ENCODE peak calls at places on chromosomes 13 and 19, in four cellular contexts. Y is IMR-90, Q is H9, R is H1. E is an unnamed sample.

GRCh38 chr13:114108141-114108761 is 24.2 kb downstream of the RASA3 start:
- DNase-seq in Q (no peak), R (no peak), Y (no peak), E (no peak)

GRCh38 chr19:54191671-54192453 is 754 bp downstream of the TSEN34 start:
- DNase-seq in Y (peak), R (no peak), Q (no peak), E (no peak)

GRCh38 chr19:10805075-10805757 is 30.8 kb downstream of the TMED1 start:
- DNase-seq in R (no peak), Y (no peak), Q (no peak), E (no peak)

GRCh38 chr19:38405276-38405675 is 2.4 kb downstream of the FAM98C start:
- DNase-seq in R (no peak), Y (no peak), Q (no peak), E (no peak)

GRCh38 chr19:15304140-15304705 is 28.1 kb downstream of the BRD4 start:
- DNase-seq in Q (no peak), R (no peak), Y (no peak), E (no peak)

GRCh38 chr13:36163303-36163702 is 32.1 kb upstream of the DCLK1 start:
- DNase-seq in Q (no peak), R (no peak), Y (no peak), E (peak)

GRCh38 chr19:51194527-51195315 is 30.2 kb upstream of the CD33 start:
- DNase-seq in Q (no peak), R (no peak), Y (no peak), E (no peak)

GRCh38 chr19:14413355-14413754 is 5.8 kb downstream of the DDX39A start:
- DNase-seq in Y (no peak), Q (no peak), R (no peak), E (no peak)

GRCh38 chr19:3507371-3508120 is 1.4 kb downstream of the FZR1 start:
- DNase-seq in R (peak), Q (peak), Y (no peak), E (peak)

GRCh38 chr13:107834268-107834667 is 381.1 kb downstream of the LIG4 start:
- DNase-seq in R (no peak), Y (peak), Q (no peak), E (no peak)

GRCh38 chr19:9175326-9175725 is 3.5 kb upstream of the OR7D2 start:
- DNase-seq in Q (no peak), R (no peak), Y (no peak), E (no peak)

GRCh38 chr19:34075661-34076091 is 96.6 kb upstream of the LSM14A start:
- DNase-seq in Q (no peak), Y (no peak), R (no peak), E (no peak)

GRCh38 chr19:33302175-33302973 is at the start of gene CEBPA:
- DNase-seq in Q (peak), Y (peak), R (peak), E (peak)

GRCh38 chr19:35942235-35942634 is 6.1 kb downstream of the LRFN3 start:
- DNase-seq in Y (no peak), R (no peak), Q (no peak), E (no peak)

GRCh38 chr13:33123066-33123940 is 107.1 kb downstream of the KL start:
- DNase-seq in Y (peak), R (no peak), Q (no peak), E (peak)

GRCh38 chr13:90552702-90553101 is 794.8 kb upstream of the MIR17HG start:
- DNase-seq in Q (no peak), R (no peak), Y (no peak), E (no peak)

GRCh38 chr19:18738961-18739690 is 52.0 kb downstream of the COMP start:
- DNase-seq in R (no peak), Y (no peak), Q (peak), E (no peak)

GRCh38 chr13:26227396-26227971 is 5.4 kb upstream of the RNF6 start:
- DNase-seq in R (no peak), Y (no peak), Q (no peak), E (no peak)

GRCh38 chr19:45442408-45442926 is 18.8 kb upstream of the ERCC1 start:
- DNase-seq in R (no peak), Q (no peak), Y (no peak), E (no peak)
- H4K5ac ChIP-seq in R (no peak), Q (no peak), Y (no peak), E (no peak)

DNA sequence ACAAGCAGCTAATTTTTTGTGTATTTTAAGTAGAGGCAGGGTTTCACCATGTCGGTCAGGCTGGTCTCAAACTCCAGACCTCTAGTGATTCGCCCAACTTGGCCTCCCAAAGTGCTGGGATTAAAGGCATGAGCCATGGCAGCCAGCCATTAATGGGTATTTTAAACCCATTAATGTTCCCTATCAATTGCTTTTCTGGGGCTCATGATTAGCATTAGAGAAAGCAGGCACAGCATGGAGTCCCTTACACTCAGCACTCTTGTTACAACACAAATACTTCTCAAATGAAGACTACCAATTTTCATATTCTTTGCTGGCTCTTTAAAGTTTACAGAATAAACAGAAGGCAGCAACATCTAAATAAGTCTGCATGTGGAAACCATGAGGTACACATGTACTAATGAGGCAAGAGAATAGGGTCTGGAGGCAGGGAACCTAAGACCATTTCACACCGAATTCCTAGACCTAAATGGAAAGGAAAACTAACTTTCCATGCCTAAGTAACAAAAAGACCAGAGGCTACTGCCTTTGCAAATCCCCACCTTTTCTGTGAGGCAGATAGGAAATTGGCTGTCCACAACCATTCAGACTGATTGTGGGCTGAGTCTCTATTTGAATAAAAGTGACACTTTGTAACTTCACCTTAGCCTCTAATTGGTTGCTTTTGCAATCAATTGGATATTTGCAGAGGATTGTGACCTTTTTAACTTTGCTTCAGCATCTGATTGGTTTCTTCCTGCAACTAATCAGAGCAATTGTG is 21.2 kb downstream of the ZNF675 start:
- DNase-seq in Y (no peak), R (no peak), Q (no peak), E (peak)
- H4K5ac ChIP-seq in Y (no peak), R (no peak), Q (no peak), E (no peak)

GRCh38 chr13:44098559-44098958 is 218.9 kb downstream of the LACC1 start:
- DNase-seq in R (no peak), Q (no peak), Y (no peak), E (no peak)
- H4K5ac ChIP-seq in R (no peak), Q (no peak), Y (no peak), E (no peak)

GRCh38 chr19:53055117-53055516 is 10.6 kb downstream of the ERVV-2 start:
- DNase-seq in Y (peak), R (no peak), Q (no peak), E (peak)

DNA sequence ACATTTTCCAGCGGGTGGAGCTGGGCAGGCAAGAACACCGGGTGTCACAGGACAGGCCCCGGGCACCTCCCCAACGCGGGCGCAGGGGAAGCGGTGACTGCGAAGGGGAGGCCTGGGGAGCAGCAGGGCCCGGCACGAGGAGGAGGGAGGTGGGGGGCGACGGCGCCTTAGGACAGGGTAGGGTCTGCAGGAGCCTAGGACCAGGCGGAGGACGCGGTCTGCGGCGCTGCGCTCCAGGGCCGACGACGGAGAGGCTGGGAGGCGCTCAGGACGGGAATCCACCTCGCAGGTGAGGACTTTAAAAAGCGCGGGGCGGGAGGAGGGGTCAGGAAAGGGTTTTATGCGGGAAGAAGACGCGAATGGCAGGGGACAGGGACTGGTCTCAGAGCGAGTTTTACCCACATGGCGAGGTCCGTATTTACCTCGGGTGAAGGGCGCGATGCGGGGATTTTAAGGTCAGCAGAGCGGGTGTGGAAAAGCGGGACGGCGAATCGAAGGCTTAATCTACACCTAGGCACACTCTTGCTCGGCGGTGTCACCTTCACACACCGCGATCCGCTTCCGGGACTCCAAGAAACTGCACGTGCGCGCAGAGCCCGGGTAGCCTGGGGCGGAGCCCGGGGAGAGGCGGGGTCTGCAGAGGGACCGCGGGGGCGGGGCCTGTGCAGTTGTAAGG is 13.5 kb downstream of the ERVV-2 start:
- DNase-seq in R (peak), Y (no peak), Q (peak), E (peak)
- H4K5ac ChIP-seq in R (peak), Y (no peak), Q (no peak), E (no peak)

GRCh38 chr13:30170569-30170968 is 136.8 kb downstream of the KATNAL1 start:
- DNase-seq in Y (no peak), Q (no peak), R (no peak), E (no peak)

GRCh38 chr13:30169442-30169841 is 137.9 kb downstream of the KATNAL1 start:
- DNase-seq in Q (no peak), R (no peak), Y (no peak), E (no peak)

GRCh38 chr13:30173301-30173605 is 134.1 kb downstream of the KATNAL1 start:
- DNase-seq in Y (no peak), R (no peak), Q (no peak), E (peak)

GRCh38 chr13:30175166-30175565 is 132.2 kb downstream of the KATNAL1 start:
- DNase-seq in Q (no peak), Y (no peak), R (no peak), E (no peak)

DNA sequence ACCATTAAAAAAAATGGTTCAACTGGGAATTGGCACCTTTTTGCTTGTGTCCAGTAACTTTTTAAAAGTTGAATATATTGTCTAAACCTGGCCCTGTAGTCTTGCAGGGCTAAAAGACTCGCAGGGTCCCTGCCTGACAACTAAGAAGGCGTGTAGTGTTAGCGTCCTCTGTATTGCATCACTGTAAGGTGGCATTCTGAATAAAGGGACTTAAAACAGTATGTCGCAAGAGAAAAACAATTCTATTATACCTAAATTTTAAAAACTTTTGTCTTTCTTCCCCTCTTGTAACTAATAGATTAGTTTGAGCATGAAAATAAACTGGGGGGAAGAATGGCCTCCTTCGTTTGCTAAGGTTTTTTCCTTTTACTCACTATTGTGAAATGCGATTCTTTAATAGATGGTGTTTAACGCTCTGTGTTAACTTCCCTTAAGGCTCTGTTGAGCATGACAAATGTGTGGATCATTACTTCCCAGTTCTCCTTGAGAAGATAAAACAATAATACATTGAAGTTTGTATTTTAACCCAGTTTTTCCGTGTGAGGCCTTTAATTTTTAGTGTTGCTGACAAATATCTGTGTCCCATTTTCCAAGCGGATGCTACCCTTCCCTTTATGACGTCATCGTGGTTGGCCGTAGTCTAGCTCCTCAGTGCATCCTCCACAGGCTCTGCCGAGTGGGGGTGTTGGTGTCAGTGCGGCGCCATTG is 134.6 kb downstream of the KATNAL1 start:
- DNase-seq in Y (no peak), Q (no peak), R (no peak), E (no peak)
- H4K5ac ChIP-seq in Y (no peak), Q (no peak), R (no peak), E (no peak)

E was measured in mesendoderm.